ENCODE peak calls at places on chromosomes 13 and 19, in nine cellular contexts. J, T, G, C, E, H, M, O and W are unnamed samples.

GRCh38 chr19:9187191-9187590 is 8.4 kb downstream of the OR7D2 start:
- DNase-seq in J (no peak), T (no peak), G (no peak), C (no peak), E (no peak), H (no peak), M (no peak), O (no peak), W (no peak)

GRCh38 chr13:26604784-26605183 is 47.3 kb downstream of the WASF3 start:
- DNase-seq in J (no peak), T (no peak), G (no peak), C (no peak), E (no peak), H (no peak), M (no peak), O (no peak), W (no peak)

GRCh38 chr19:45262570-45262969 is 11.5 kb downstream of the MARK4 start:
- DNase-seq in J (no peak), T (no peak), G (no peak), C (no peak), E (no peak), H (no peak), M (no peak), O (no peak), W (no peak)

GRCh38 chr19:30178721-30179402 is 193.3 kb upstream of the ZNF536 start:
- DNase-seq in J (no peak), T (no peak), G (no peak), C (no peak), E (no peak), H (no peak), M (no peak), O (no peak), W (no peak)

GRCh38 chr19:42279148-42279901 is 10.3 kb downstream of the CIC start:
- DNase-seq in J (no peak), T (no peak), G (no peak), C (no peak), E (no peak), H (no peak), M (no peak), O (no peak), W (no peak)

GRCh38 chr13:107210216-107211010 is 642.5 kb upstream of the ARGLU1 start:
- DNase-seq in J (no peak), T (no peak), G (no peak), C (no peak), E (peak), H (no peak), M (no peak), O (no peak), W (no peak)

GRCh38 chr13:50909605-50910482 is at the start of gene RNASEH2B:
- DNase-seq in J (peak), T (peak), G (peak), C (peak), E (peak), H (peak), M (peak), O (peak), W (peak)

GRCh38 chr13:53343345-53343744 is 314.7 kb downstream of the OLFM4 start:
- DNase-seq in J (no peak), T (peak), G (no peak), C (no peak), E (no peak), H (no peak), M (peak), O (no peak), W (no peak)

GRCh38 chr19:42207767-42208259 is 9.7 kb downstream of the DEDD2 start:
- DNase-seq in J (no peak), T (no peak), G (no peak), C (peak), E (peak), H (no peak), M (no peak), O (no peak), W (peak)

GRCh38 chr13:53562419-53562818 is 533.8 kb downstream of the OLFM4 start:
- DNase-seq in J (no peak), T (no peak), G (no peak), C (no peak), E (no peak), H (no peak), M (no peak), O (no peak), W (no peak)

GRCh38 chr13:41383400-41383799 is 72.3 kb downstream of the NAA16 start:
- DNase-seq in J (no peak), T (no peak), G (no peak), C (no peak), E (peak), H (no peak), M (no peak), O (no peak), W (no peak)

GRCh38 chr13:101053694-101054093 is 362.6 kb downstream of the NALCN start:
- DNase-seq in J (no peak), T (no peak), G (no peak), C (no peak), E (no peak), H (no peak), M (no peak), O (no peak), W (no peak)

GRCh38 chr13:49464621-49465325 is 20.7 kb downstream of the SETDB2 start:
- DNase-seq in J (no peak), T (no peak), G (no peak), C (no peak), E (no peak), H (no peak), M (no peak), O (no peak), W (no peak)

GRCh38 chr13:22700488-22700887 is 480.3 kb upstream of the SGCG start:
- DNase-seq in J (no peak), T (no peak), G (no peak), C (no peak), E (no peak), H (no peak), M (no peak), O (no peak), W (no peak)

GRCh38 chr13:33367931-33368330 is 82.4 kb upstream of the STARD13 start:
- DNase-seq in J (peak), T (no peak), G (no peak), C (no peak), E (no peak), H (no peak), M (no peak), O (no peak), W (no peak)

GRCh38 chr13:38582133-38582532 is 104.7 kb upstream of the FREM2 start:
- DNase-seq in J (peak), T (peak), G (no peak), C (no peak), E (peak), H (peak), M (peak), O (no peak), W (peak)

GRCh38 chr19:13038306-13039210 is 43.3 kb downstream of the NFIX start:
- DNase-seq in J (no peak), T (no peak), G (no peak), C (no peak), E (no peak), H (no peak), M (no peak), O (no peak), W (no peak)

GRCh38 chr13:30477346-30478235 is 11.9 kb upstream of the HMGB1 start:
- DNase-seq in J (no peak), T (no peak), G (no peak), C (no peak), E (no peak), H (no peak), M (no peak), O (no peak), W (no peak)

GRCh38 chr13:70457474-70457873 is 349.2 kb upstream of the KLHL1 start:
- DNase-seq in J (no peak), T (no peak), G (no peak), C (no peak), E (no peak), H (no peak), M (no peak), O (no peak), W (no peak)

GRCh38 chr13:110575322-110576069 is 14.0 kb upstream of the RAB20 start:
- DNase-seq in J (peak), T (no peak), G (no peak), C (peak), E (peak), H (no peak), M (peak), O (no peak), W (peak)

GRCh38 chr19:23249911-23250649 is at the start of gene ZNF724:
- DNase-seq in J (peak), T (peak), G (peak), C (peak), E (peak), H (no peak), M (peak), O (peak), W (peak)

GRCh38 chr19:3801412-3802096 is 15.4 kb upstream of the MATK start:
- DNase-seq in J (peak), T (peak), G (peak), C (no peak), E (no peak), H (no peak), M (peak), O (peak), W (no peak)